ENCODE peak calls at places on chromosomes 13 and 19, in nine cellular contexts. E is hippocampal formation; T is ovary; K is activated T-helper 1 cell treated with anti-CD3 and anti-CD28 coated beads, Interleukin-2, amount 50 U/mL, for 16 hours; D is NCI-H1105 treated with DMSO at 0.1 percent for 48 hours; J is renal cortical epithelial cell; V is naive B cell; L is T-helper 17 cell; A is T-helper 1 cell. N is an unnamed sample.

GRCh38 chr13:21674271-21675009 is 3.6 kb downstream of the FGF9 start:
- DNase-seq in E (no peak), T (peak), K (no peak), D (peak), J (no peak), V (peak), L (no peak), A (no peak), N (peak)

GRCh38 chr13:113493315-113493951 is 2.9 kb upstream of the DCUN1D2 start:
- DNase-seq in E (no peak), T (no peak), K (no peak), D (peak), J (peak), V (no peak), L (no peak), A (peak), N (no peak)

GRCh38 chr19:56949651-56950050 is 109.1 kb upstream of the PEG3 start:
- DNase-seq in E (no peak), T (peak), K (no peak), D (no peak), J (no peak), V (no peak), L (no peak), A (no peak), N (no peak)

GRCh38 chr13:51278426-51279130 is 56.4 kb downstream of the FAM124A start:
- DNase-seq in E (no peak), T (no peak), K (no peak), D (no peak), J (no peak), V (no peak), L (no peak), A (no peak), N (no peak)

GRCh38 chr19:41816761-41817160 is 20.4 kb downstream of the CEACAM3 start:
- DNase-seq in E (no peak), T (no peak), K (no peak), D (no peak), J (peak), V (no peak), L (no peak), A (no peak), N (no peak)

GRCh38 chr19:16013181-16013850 is 63.0 kb upstream of the TPM4 start:
- DNase-seq in E (no peak), T (no peak), K (no peak), D (no peak), J (no peak), V (no peak), L (no peak), A (no peak), N (no peak)

GRCh38 chr13:26024558-26024957 is 27.3 kb downstream of the SHISA2 start:
- DNase-seq in E (no peak), T (no peak), K (no peak), D (no peak), J (no peak), V (no peak), L (no peak), A (no peak), N (no peak)

GRCh38 chr13:110266431-110266809 is 40.5 kb downstream of the COL4A1 start:
- DNase-seq in E (no peak), T (no peak), K (no peak), D (peak), J (no peak), V (no peak), L (no peak), A (no peak), N (no peak)

GRCh38 chr13:102707465-102707864 is 12.6 kb upstream of the METTL21C start:
- DNase-seq in E (peak), T (no peak), K (no peak), D (peak), J (peak), V (no peak), L (no peak), A (no peak), N (no peak)

GRCh38 chr19:340620-341385 is 3.8 kb downstream of the MIER2 start:
- DNase-seq in E (no peak), T (no peak), K (no peak), D (no peak), J (no peak), V (no peak), L (no peak), A (no peak), N (no peak)

N was measured in naive thymus-derived CD8-positive, alpha-beta T cell.